ENCODE peak calls at places on chromosomes 13 and 19, in five cellular contexts. L, S, P, H and K are unnamed samples.

GRCh38 chr13:90321281-90321931 is 1026.1 kb upstream of the MIR17HG start:
- DNase-seq in H (no peak), P (no peak), L (no peak), S (no peak), K (no peak)

GRCh38 chr19:6161271-6161850 is 25.9 kb downstream of the ACSBG2 start:
- DNase-seq in S (no peak), L (no peak), H (no peak), P (peak), K (peak)

GRCh38 chr13:43285891-43286602 is 262.7 kb downstream of the DNAJC15 start:
- DNase-seq in H (no peak), P (no peak), S (peak), L (no peak), K (no peak)

GRCh38 chr13:91078093-91078679 is 269.3 kb upstream of the MIR17HG start:
- DNase-seq in S (no peak), L (no peak), P (no peak), H (peak), K (peak)

GRCh38 chr13:42820450-42820849 is 39.1 kb downstream of the FAM216B start:
- DNase-seq in H (peak), L (no peak), S (no peak), P (no peak), K (no peak)

GRCh38 chr19:39238209-39238608 is 6.6 kb downstream of the IFNL3 start:
- DNase-seq in L (no peak), P (no peak), H (no peak), S (no peak), K (no peak)

GRCh38 chr19:12628040-12629022 is 17.6 kb downstream of the ZNF791 start:
- DNase-seq in H (peak), P (no peak), L (no peak), S (no peak), K (no peak)

GRCh38 chr13:25756916-25757315 is 294.9 kb downstream of the SHISA2 start:
- DNase-seq in L (no peak), S (peak), H (no peak), P (no peak), K (no peak)

GRCh38 chr19:9597027-9597426 is 12.7 kb upstream of the ZNF121 start:
- DNase-seq in H (peak), S (no peak), P (no peak), L (no peak), K (no peak)

GRCh38 chr13:77836423-77836822 is 82.2 kb downstream of the EDNRB start:
- DNase-seq in L (no peak), H (peak), P (no peak), S (no peak), K (no peak)

GRCh38 chr13:111043575-111043982 is 71.5 kb upstream of the ARHGEF7 start:
- DNase-seq in P (no peak), L (no peak), H (peak), S (no peak), K (no peak)

GRCh38 chr19:35560271-35560670 is 3.2 kb downstream of the ATP4A start:
- DNase-seq in L (no peak), S (no peak), P (no peak), H (no peak), K (no peak)

GRCh38 chr19:21084343-21084742 is 2.3 kb downstream of the ZNF714 start:
- DNase-seq in H (peak), L (no peak), P (no peak), S (no peak), K (no peak)

GRCh38 chr19:27776020-27776419 is 1436.9 kb downstream of the UQCRFS1 start:
- DNase-seq in H (peak), S (no peak), L (no peak), P (no peak), K (no peak)

GRCh38 chr13:58883405-58883804 is 1251.9 kb downstream of the PCDH17 start:
- DNase-seq in P (no peak), L (no peak), S (no peak), H (no peak), K (no peak)

GRCh38 chr19:18386543-18387251 is 739 bp downstream of the GDF15 start:
- DNase-seq in P (peak), S (no peak), L (no peak), H (peak), K (no peak)

GRCh38 chr19:49518033-49518432 is 5.6 kb downstream of the FCGRT start:
- DNase-seq in H (no peak), S (no peak), P (no peak), L (no peak), K (no peak)

GRCh38 chr13:43516401-43516826 is 270.4 kb downstream of the ENOX1 start:
- DNase-seq in L (no peak), P (no peak), H (peak), S (no peak), K (no peak)

GRCh38 chr19:6267552-6268381 is 12.0 kb downstream of the MLLT1 start:
- DNase-seq in P (no peak), L (no peak), H (no peak), S (no peak), K (no peak)

GRCh38 chr13:79522583-79522982 is 41.6 kb downstream of the NDFIP2 start:
- DNase-seq in L (peak), S (no peak), H (peak), P (no peak), K (no peak)

GRCh38 chr13:21976159-21976558 is 305.3 kb downstream of the FGF9 start:
- DNase-seq in H (no peak), P (no peak), L (no peak), S (no peak), K (no peak)

GRCh38 chr13:72403396-72404010 is 323.9 kb downstream of the MZT1 start:
- DNase-seq in H (no peak), S (no peak), L (no peak), P (no peak), K (no peak)

GRCh38 chr19:33905937-33906577 is 109.4 kb downstream of the KCTD15 start:
- DNase-seq in P (peak), S (no peak), H (no peak), L (no peak), K (no peak)

GRCh38 chr13:48156466-48156865 is 61.6 kb upstream of the MED4 start:
- DNase-seq in L (peak), P (peak), S (no peak), H (no peak), K (no peak)

GRCh38 chr13:44383945-44384344 is 10.3 kb downstream of the SERP2 start:
- DNase-seq in S (no peak), P (no peak), H (no peak), L (no peak), K (no peak)

GRCh38 chr13:59061621-59062020 is 1102.1 kb downstream of the DIAPH3 start:
- DNase-seq in H (no peak), P (no peak), L (no peak), S (no peak), K (no peak)